ENCODE peak calls at places on chromosome 3, in ten cellular contexts. P, J, L, K, E, D, U, V, Y and Q are unnamed samples.

GRCh38 chr3:16533928-16534913 is 20.7 kb upstream of the RFTN1 start:
- DNase-seq in U (no peak), L (no peak), K (no peak), P (no peak), V (no peak), E (no peak), D (no peak), J (no peak), Y (no peak), Q (no peak)

GRCh38 chr3:190577225-190577624 is 63.3 kb downstream of the IL1RAP start:
- DNase-seq in U (no peak), D (no peak), P (no peak), J (no peak), L (no peak), K (no peak), V (no peak), E (no peak), Y (no peak), Q (no peak)

GRCh38 chr3:79491029-79491634 is 276.7 kb downstream of the ROBO1 start:
- DNase-seq in V (peak), L (no peak), Y (no peak), E (no peak), K (no peak), U (no peak), P (no peak), D (no peak), J (no peak), Q (no peak)

GRCh38 chr3:39202094-39202493 is 9.7 kb upstream of the XIRP1 start:
- DNase-seq in D (no peak), P (no peak), U (peak), V (no peak), J (no peak), Y (no peak), E (no peak), L (no peak), K (no peak), Q (peak)

GRCh38 chr3:120765830-120766511 is 23.4 kb downstream of the GTF2E1 start:
- DNase-seq in U (no peak), E (no peak), J (no peak), L (no peak), Y (peak), K (no peak), V (no peak), D (no peak), P (no peak), Q (no peak)

GRCh38 chr3:124812291-124813265 is 74.6 kb downstream of the ITGB5 start:
- DNase-seq in K (peak), D (peak), V (peak), E (peak), Y (no peak), P (peak), L (peak), J (peak), U (peak), Q (peak)

GRCh38 chr3:165622356-165622755 is 214.9 kb downstream of the BCHE start:
- DNase-seq in J (no peak), L (no peak), V (no peak), K (no peak), Y (no peak), D (no peak), P (no peak), E (no peak), U (no peak), Q (no peak)

GRCh38 chr3:53577486-53577885 is 83.1 kb downstream of the CACNA1D start:
- DNase-seq in E (no peak), U (no peak), P (no peak), L (no peak), J (peak), D (no peak), Y (no peak), K (no peak), V (no peak), Q (peak)

GRCh38 chr3:45153658-45154437 is 7.7 kb upstream of the CDCP1 start:
- DNase-seq in J (no peak), V (peak), E (no peak), P (no peak), Y (no peak), L (no peak), K (no peak), D (no peak), U (peak), Q (peak)

GRCh38 chr3:190139365-190139764 is 18.7 kb upstream of the P3H2 start:
- DNase-seq in V (no peak), E (no peak), L (no peak), K (no peak), J (no peak), D (no peak), Y (no peak), U (no peak), P (no peak), Q (no peak)

GRCh38 chr3:127702151-127702578 is 29.4 kb downstream of the ABTB1 start:
- DNase-seq in U (no peak), K (no peak), P (no peak), D (no peak), L (no peak), J (no peak), Y (no peak), E (no peak), V (no peak), Q (peak)

GRCh38 chr3:114221165-114221880 is 16.1 kb downstream of the ZNF80 start:
- DNase-seq in V (no peak), E (no peak), P (no peak), U (peak), Y (peak), K (no peak), D (no peak), L (peak), J (no peak), Q (peak)

GRCh38 chr3:141388823-141389617 is 20.7 kb downstream of the ZBTB38 start:
- DNase-seq in J (no peak), P (no peak), U (peak), L (no peak), K (no peak), V (no peak), E (no peak), Y (peak), D (no peak), Q (peak)

GRCh38 chr3:9730747-9731205 is 759 bp upstream of the BRPF1 start:
- DNase-seq in Y (no peak), D (peak), E (no peak), L (no peak), U (peak), V (no peak), K (no peak), P (no peak), J (peak), Q (no peak)

GRCh38 chr3:107846282-107846852 is 244.5 kb downstream of the CD47 start:
- DNase-seq in E (peak), V (peak), D (peak), Y (peak), L (peak), J (peak), P (peak), U (peak), K (peak), Q (peak)

GRCh38 chr3:193124861-193125260 is 116.2 kb upstream of the PLAAT1 start:
- DNase-seq in Y (no peak), P (no peak), V (no peak), K (no peak), E (no peak), L (no peak), D (no peak), U (no peak), J (no peak), Q (no peak)

GRCh38 chr3:111173328-111173900 is 101.8 kb downstream of the NECTIN3 start:
- DNase-seq in U (peak), D (no peak), L (no peak), E (no peak), K (no peak), V (peak), P (no peak), J (no peak), Y (no peak), Q (peak)

GRCh38 chr3:115228266-115228665 is 81.2 kb upstream of the ZBTB20 start:
- DNase-seq in D (no peak), P (no peak), Y (no peak), J (no peak), V (peak), L (no peak), E (no peak), K (no peak), U (no peak), Q (no peak)

GRCh38 chr3:60497922-60498321 is 753.3 kb downstream of the FHIT start:
- DNase-seq in V (no peak), E (no peak), K (no peak), U (no peak), D (no peak), P (no peak), J (no peak), Y (no peak), L (no peak), Q (no peak)

GRCh38 chr3:8446845-8447244 is 54.8 kb upstream of the LMCD1 start:
- DNase-seq in L (no peak), J (no peak), K (no peak), Y (no peak), P (no peak), D (no peak), E (no peak), V (no peak), U (no peak), Q (no peak)

GRCh38 chr3:151086484-151087456 is 1.3 kb downstream of the MED12L start:
- DNase-seq in K (peak), P (peak), U (peak), L (peak), J (peak), D (peak), E (peak), Y (peak), V (peak), Q (peak)

GRCh38 chr3:151085889-151086483 is 522 bp downstream of the MED12L start:
- DNase-seq in Y (peak), E (no peak), J (peak), K (no peak), D (peak), P (no peak), V (no peak), L (no peak), U (no peak), Q (no peak)

GRCh38 chr3:151082880-151083838 is 2.3 kb upstream of the MED12L start:
- DNase-seq in K (no peak), V (no peak), Y (no peak), U (no peak), D (no peak), J (no peak), P (no peak), E (no peak), L (no peak), Q (no peak)

GRCh38 chr3:151084893-151085226 is 604 bp upstream of the MED12L start:
- DNase-seq in V (no peak), E (no peak), L (no peak), D (no peak), U (no peak), J (no peak), P (no peak), Y (no peak), K (no peak), Q (no peak)

DNA sequence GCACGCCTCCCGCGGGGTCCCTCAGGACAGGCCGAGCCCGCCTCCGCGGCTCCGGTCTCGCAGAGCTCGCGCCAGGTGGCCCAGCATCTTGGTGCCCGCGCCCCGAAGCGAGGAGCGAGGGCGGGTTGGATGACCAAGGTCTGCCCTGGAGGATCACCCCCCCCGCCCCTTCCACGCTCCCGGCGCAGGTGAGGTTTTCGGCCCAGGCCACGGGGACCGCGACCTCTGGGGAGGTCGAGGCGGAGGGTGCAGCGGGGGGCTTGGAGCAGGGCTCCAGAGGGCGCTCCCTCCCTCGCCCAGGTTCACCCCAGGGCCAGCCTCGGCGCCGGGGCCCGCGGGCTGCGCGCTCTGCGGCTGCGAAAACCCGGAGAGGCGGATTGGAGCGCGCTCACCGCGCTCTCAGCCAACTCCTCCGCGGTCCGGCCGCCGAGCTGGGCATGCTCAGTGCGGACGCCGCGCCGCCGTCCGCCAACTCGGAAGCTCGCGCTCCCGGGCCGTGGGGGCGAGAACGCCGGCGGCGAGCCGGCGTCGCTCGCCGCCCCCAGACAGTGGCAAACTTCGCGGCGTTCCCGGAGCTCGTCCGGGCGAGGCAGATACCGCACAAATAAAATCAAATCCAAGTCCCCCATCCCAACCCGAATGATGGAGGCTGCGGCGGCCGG is at the start of gene MED12L:
- DNase-seq in P (peak), E (no peak), K (peak), V (peak), J (peak), L (peak), Y (peak), U (peak), D (peak), Q (peak)
- TF ChIP-seq CTCF in P (no peak), E (no peak), K (no peak), V (no peak), J (no peak), L (no peak), Y (no peak), U (no peak), D (no peak), Q (no peak)

DNA sequence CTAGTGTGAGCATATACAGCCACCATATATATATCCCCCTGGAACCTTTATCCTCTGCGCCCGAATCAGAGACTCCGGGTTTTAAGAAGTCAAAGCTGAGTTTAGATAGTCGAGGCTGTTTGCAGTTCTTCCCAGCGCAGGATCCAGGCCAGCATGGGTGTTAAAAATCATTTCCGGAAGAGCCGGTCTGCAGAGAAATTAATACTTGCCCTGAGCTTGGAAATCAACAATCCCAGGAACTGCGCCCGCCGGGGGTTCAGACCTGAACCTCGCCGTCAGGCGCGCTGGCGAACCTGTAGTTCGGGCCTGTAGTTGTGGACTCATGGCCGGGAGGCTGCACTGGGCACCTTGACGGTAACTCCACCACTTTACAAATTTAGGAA is 2.3 kb downstream of the SHOX2 start:
- DNase-seq in Y (no peak), E (no peak), K (no peak), J (no peak), L (no peak), U (no peak), D (no peak), P (no peak), V (no peak), Q (no peak)
- H3K4me3 ChIP-seq in Y (no peak), E (peak), K (peak), J (no peak), L (peak), U (peak), D (no peak), P (no peak), V (no peak), Q (no peak)

GRCh38 chr3:152818027-152818426 is 16.9 kb upstream of the P2RY1 start:
- DNase-seq in E (no peak), D (no peak), Y (no peak), J (no peak), K (no peak), U (no peak), V (no peak), L (no peak), P (no peak), Q (no peak)

GRCh38 chr3:152817400-152817799 is 17.5 kb upstream of the P2RY1 start:
- DNase-seq in J (no peak), K (no peak), Y (peak), U (no peak), L (no peak), D (no peak), E (no peak), P (no peak), V (no peak), Q (no peak)

GRCh38 chr3:152811974-152812760 is 22.8 kb upstream of the P2RY1 start:
- DNase-seq in D (no peak), J (no peak), U (no peak), P (no peak), E (no peak), V (no peak), Y (no peak), L (no peak), K (no peak), Q (no peak)
- TF ChIP-seq CTCF in D (no peak), J (no peak), U (no peak), P (no peak), E (no peak), V (no peak), Y (no peak), L (no peak), K (no peak), Q (no peak)

DNA sequence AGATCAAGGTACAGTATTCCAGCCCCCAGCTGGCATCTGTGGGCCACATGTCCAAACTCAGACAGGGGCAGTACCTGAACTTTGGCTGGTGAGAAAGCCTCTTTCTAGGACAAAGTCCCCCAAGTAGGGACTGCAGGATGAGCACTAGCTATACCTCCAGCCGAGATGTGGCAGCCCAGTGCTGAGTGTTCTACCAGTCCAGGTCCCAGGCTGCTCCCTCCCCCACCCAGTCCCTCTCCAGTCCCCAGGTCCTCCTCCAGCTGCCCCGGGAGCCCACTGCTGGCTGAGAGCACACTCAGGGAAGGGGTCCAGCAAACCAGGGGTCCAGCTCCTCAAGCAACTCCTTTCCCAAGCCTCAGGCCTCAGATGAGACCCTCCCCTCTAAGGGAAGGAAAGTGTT is 1.5 kb downstream of the SLC26A6 start:
- DNase-seq in E (no peak), D (no peak), Y (no peak), V (no peak), J (no peak), P (no peak), U (no peak), L (no peak), K (no peak), Q (no peak)
- H3K4me3 ChIP-seq in E (no peak), D (no peak), Y (no peak), V (no peak), J (peak), P (no peak), U (peak), L (no peak), K (peak), Q (peak)

DNA sequence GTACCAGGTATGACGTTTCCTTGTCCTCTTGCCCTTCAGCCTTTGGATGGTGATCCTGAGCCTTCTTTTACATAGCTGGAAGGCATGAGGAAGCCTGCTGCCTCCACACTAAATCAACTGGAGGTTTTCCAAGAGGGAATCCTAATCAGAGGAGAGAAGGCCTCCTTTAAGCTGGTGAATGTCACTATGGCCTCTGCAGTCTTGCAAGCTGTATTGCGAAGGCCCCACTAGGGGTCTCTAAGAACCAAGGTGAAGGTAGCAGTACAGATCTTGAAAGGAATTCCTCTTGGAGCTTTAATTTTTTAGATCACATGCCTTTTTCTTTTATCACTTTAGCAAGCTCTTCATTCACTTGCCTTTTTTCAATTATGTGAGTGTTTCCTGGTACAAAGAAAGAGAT is 119.2 kb downstream of the GHSR start:
- DNase-seq in E (no peak), K (no peak), U (no peak), Y (no peak), P (no peak), V (no peak), L (no peak), J (no peak), D (no peak), Q (no peak)
- TF ChIP-seq CTCF in E (no peak), K (no peak), U (no peak), Y (no peak), P (no peak), V (peak), L (no peak), J (no peak), D (no peak), Q (no peak)

GRCh38 chr3:187944391-187945179 is 199.3 kb upstream of the BCL6 start:
- DNase-seq in J (no peak), K (no peak), Y (no peak), L (no peak), E (no peak), V (no peak), U (no peak), P (no peak), D (no peak), Q (no peak)
- H3K4me3 ChIP-seq in J (no peak), K (no peak), Y (no peak), L (no peak), E (no peak), V (no peak), U (no peak), P (no peak), D (peak), Q (no peak)

DNA sequence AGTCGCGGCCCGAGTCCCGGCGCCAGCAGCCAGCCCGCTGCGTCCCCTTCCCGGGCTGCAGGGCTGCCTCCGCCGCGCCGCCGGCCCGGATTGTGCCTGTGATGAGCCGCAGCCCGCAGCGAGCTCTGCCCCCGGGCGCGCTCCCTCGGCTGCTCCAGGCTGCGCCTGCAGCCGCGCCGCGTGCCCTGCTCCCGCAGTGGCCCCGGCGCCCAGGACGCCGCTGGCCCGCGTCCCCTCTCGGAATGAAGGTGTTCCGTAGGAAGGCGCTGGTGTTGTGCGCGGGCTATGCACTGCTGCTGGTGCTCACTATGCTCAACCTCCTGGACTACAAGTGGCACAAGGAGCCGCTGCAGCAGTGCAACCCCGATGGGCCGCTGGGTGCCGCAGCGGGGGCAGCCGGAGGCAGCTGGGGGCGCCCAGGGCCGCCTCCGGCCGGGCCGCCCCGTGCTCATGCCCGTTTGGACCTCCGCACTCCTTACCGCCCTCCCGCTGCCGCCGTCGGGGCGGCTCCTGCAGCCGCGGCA is 1.2 kb downstream of the CHST2 start:
- DNase-seq in E (no peak), J (peak), Y (peak), U (peak), P (no peak), K (peak), V (peak), L (no peak), D (peak), Q (peak)
- TF ChIP-seq CTCF in E (no peak), J (no peak), Y (peak), U (no peak), P (peak), K (no peak), V (peak), L (no peak), D (no peak), Q (peak)

GRCh38 chr3:151625057-151625456 is 108.7 kb upstream of the AADACL2 start:
- DNase-seq in P (no peak), V (no peak), E (no peak), Y (no peak), K (no peak), J (no peak), U (no peak), D (no peak), L (no peak), Q (peak)
- H3K4me3 ChIP-seq in P (no peak), V (no peak), E (no peak), Y (no peak), K (no peak), J (no peak), U (no peak), D (no peak), L (no peak), Q (no peak)

GRCh38 chr3:138260636-138261035 is 69.0 kb downstream of the NME9 start:
- DNase-seq in J (no peak), V (no peak), K (no peak), U (peak), P (no peak), Y (no peak), E (no peak), L (no peak), D (no peak), Q (peak)
- TF ChIP-seq CTCF in J (no peak), V (no peak), K (no peak), U (no peak), P (no peak), Y (no peak), E (no peak), L (no peak), D (no peak), Q (no peak)

GRCh38 chr3:64266065-64266874 is 41.0 kb upstream of the PRICKLE2 start:
- DNase-seq in K (no peak), Y (no peak), L (no peak), D (peak), P (peak), V (peak), E (no peak), U (peak), J (no peak), Q (peak)
- H3K4me3 ChIP-seq in K (peak), Y (no peak), L (peak), D (no peak), P (peak), V (peak), E (peak), U (peak), J (no peak), Q (peak)